ENCODE peak calls at places on chromosomes 16 and 17, in four cellular contexts. A, X, S and L are unnamed samples.

GRCh38 chr17:7929158-7930029 is at the start of gene KCNAB3:
- DNase-seq in A (peak; percentile 30), S (peak; percentile 76), X (no peak), L (peak; percentile 33)

GRCh38 chr17:8851600-8851999 is 15.9 kb downstream of the PIK3R6 start:
- DNase-seq in A (no peak), X (no peak), S (no peak), L (no peak)

GRCh38 chr17:41263212-41263611 is 2.0 kb upstream of the KRTAP9-6 start:
- DNase-seq in S (no peak), A (no peak), X (no peak), L (no peak)

GRCh38 chr17:73546770-73547345 is 97.4 kb downstream of the SDK2 start:
- DNase-seq in A (no peak), X (no peak), S (peak; percentile 49), L (peak; percentile 45)

GRCh38 chr16:29862383-29862883 is 593 bp downstream of the CDIPT start:
- DNase-seq in A (no peak), S (no peak), X (no peak), L (no peak)

GRCh38 chr16:13873835-13874438 is 46.0 kb upstream of the ERCC4 start:
- DNase-seq in A (no peak), S (no peak), X (no peak), L (no peak)

GRCh38 chr17:16477255-16477654 is 14.7 kb downstream of the LRRC75A start:
- DNase-seq in A (peak; percentile 38), X (no peak), S (no peak), L (no peak)

GRCh38 chr16:19743816-19744159 is 25.7 kb downstream of the IQCK start:
- DNase-seq in S (no peak), X (peak; percentile 13), A (no peak), L (no peak)

GRCh38 chr17:43814714-43815113 is 18.2 kb downstream of the MPP3 start:
- DNase-seq in X (no peak), A (no peak), S (no peak), L (no peak)

GRCh38 chr17:50518265-50519023 is 10.2 kb downstream of the MYCBPAP start:
- DNase-seq in S (no peak), X (no peak), A (peak; percentile 62), L (no peak)

GRCh38 chr17:17669081-17669850 is 12.0 kb upstream of the RAI1 start:
- DNase-seq in S (no peak), A (no peak), X (no peak), L (no peak)

GRCh38 chr17:2542056-2542455 is 30.4 kb upstream of the METTL16 start:
- DNase-seq in X (no peak), A (no peak), S (no peak), L (no peak)

GRCh38 chr17:74746922-74747321 is 1.5 kb upstream of the NHERF1 start:
- DNase-seq in S (no peak), A (no peak), X (no peak), L (no peak)

DNA sequence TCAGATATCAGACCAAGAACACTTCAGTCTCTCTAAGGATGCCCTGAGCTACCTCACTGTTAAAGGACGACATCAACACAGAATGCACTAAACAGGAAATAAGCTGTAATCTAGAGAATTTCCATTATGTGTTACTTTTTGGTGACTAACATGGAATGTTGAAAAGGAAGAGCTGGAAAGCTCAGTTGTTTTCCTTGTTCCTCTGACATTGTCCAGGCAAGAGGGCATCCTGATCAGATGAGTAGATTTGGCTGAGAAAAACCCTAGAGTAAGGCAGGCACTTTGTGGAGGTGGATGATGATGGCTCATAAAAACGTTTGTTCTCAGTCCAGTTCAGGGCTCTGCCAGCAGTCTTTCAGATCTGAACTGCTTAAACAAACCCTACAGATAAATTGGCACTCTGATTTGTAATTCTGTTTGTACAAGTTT is 34.0 kb downstream of the DGKE start:
- DNase-seq in A (no peak), X (no peak), S (no peak), L (no peak)
- TF ChIP-seq CTCF in A (no peak), X (no peak), S (no peak), L (no peak)

GRCh38 chr17:62967111-62967449 is 1.0 kb downstream of the TANC2 start:
- DNase-seq in X (no peak), A (no peak), S (no peak), L (no peak)

GRCh38 chr17:62965649-62966425 is at the start of gene TANC2:
- DNase-seq in S (peak; percentile 67), A (peak; percentile 86), X (peak; percentile 96), L (peak; percentile 84)

GRCh38 chr17:62970617-62971016 is 4.6 kb downstream of the TANC2 start:
- DNase-seq in X (no peak), S (no peak), A (no peak), L (no peak)

GRCh38 chr17:62966426-62967110 is 533 bp downstream of the TANC2 start:
- DNase-seq in A (peak; percentile 69), S (peak; percentile 18), X (peak; percentile 90), L (no peak)

GRCh38 chr17:62968445-62968923 is 2.4 kb downstream of the TANC2 start:
- DNase-seq in X (no peak), A (peak; percentile 48), S (peak; percentile 80), L (peak; percentile 14)
- TF ChIP-seq CTCF in X (peak; percentile 66), A (peak; percentile 66), S (peak; percentile 75), L (peak; percentile 91)

GRCh38 chr16:69413045-69413664 is 11.3 kb upstream of the CYB5B start:
- DNase-seq in X (no peak), S (no peak), A (no peak), L (no peak)
- TF ChIP-seq CTCF in X (no peak), S (no peak), A (no peak), L (no peak)

GRCh38 chr17:59185997-59186396 is 23.8 kb upstream of the SMG8 start:
- DNase-seq in S (no peak), A (no peak), X (no peak), L (no peak)
- TF ChIP-seq CTCF in S (no peak), A (no peak), X (no peak), L (no peak)

GRCh38 chr16:87877942-87878507 is 8.7 kb upstream of the SLC7A5 start:
- DNase-seq in X (no peak), A (no peak), S (no peak), L (no peak)
- TF ChIP-seq CTCF in X (no peak), A (no peak), S (peak; percentile 25), L (no peak)

GRCh38 chr17:54887787-54888186 is 12.9 kb upstream of the TOM1L1 start:
- DNase-seq in A (no peak), X (no peak), S (no peak), L (no peak)

GRCh38 chr17:54888254-54888653 is 12.4 kb upstream of the TOM1L1 start:
- DNase-seq in A (no peak), X (no peak), S (no peak), L (no peak)

GRCh38 chr17:54888981-54889380 is 11.7 kb upstream of the TOM1L1 start:
- DNase-seq in X (no peak), A (no peak), S (no peak), L (no peak)

GRCh38 chr17:54892360-54892759 is 8.3 kb upstream of the TOM1L1 start:
- DNase-seq in S (no peak), A (no peak), X (no peak), L (no peak)

DNA sequence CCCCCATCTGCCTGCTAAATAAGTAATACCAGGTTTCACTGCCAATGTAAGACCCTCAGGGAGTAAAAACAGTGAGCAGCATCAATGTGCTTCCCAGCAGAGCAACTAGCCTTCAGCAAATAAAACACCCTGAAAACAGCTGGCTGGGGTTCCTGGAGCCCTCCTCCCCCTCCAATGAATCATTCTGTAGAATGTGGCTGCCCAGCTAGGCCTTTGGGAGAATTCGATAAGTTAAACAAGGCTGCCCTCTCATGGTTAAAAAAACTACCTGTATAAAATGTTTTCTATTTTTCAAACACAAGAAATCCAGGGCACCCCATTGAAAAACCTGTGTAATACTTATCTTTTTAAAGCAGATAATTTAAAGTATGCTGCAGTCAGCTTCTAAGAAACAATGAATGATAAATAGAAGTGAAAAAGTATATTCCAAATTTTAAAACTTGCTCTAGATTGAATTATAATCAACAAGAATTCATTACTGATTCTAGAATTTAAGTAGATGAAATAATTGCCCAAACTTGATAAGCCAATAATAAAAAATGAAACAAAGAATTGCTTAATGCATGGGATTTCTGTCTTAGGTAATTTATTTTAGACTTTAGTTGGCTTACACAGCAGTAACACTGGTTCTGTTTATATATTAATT is 9.4 kb upstream of the TOM1L1 start:
- DNase-seq in S (peak; percentile 20), X (no peak), A (peak; percentile 48), L (no peak)
- TF ChIP-seq CTCF in S (peak; percentile 32), X (no peak), A (peak; percentile 41), L (no peak)

DNA sequence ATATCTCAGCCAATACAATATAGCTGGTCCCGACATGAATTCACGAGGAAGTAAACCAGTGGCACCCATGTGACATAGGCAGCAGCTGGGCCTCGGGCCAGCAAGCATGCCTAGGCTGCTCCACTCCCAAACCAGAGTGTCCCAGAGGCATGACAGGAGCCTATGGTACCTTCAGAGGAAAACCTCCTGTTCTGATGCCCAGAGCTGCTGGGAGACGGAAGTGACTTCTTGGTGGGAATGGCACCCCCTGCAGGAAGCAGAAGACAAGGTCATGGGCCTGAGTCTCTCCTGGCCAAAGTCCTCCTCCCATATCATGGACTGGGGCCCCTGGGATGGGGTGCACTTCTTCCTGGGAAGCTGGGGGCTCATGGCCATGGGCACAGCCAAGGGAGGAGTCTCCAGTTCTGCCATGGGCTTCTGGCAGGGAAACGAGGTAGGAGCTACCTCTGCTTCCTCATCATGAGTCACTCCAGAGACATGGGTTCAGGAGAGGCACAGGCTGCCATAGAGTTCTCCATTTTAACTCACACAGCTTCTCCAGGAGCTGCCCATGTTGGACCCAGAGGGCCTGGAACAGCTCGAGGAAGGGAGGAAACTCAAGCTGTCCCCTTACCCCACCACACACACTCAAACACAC is 13.4 kb downstream of the FBF1 start:
- DNase-seq in S (peak; percentile 65), X (no peak), A (no peak), L (no peak)
- TF ChIP-seq CTCF in S (peak; percentile 24), X (no peak), A (no peak), L (peak; percentile 22)

GRCh38 chr17:65219124-65219523 is 82.0 kb downstream of the RGS9 start:
- DNase-seq in X (no peak), S (no peak), A (no peak), L (no peak)
- TF ChIP-seq CTCF in X (no peak), S (peak; percentile 26), A (no peak), L (no peak)